ENCODE peak calls at places on chromosome 6, in six cellular contexts. One of them, this sample, is unnamed.

GRCh38 chr6:36642913-36643817 is 35.3 kb upstream of the CDKN1A start:
- DNase-seq in esophagus squamous epithelium: no peak
- DNase-seq in prostate gland: peak; percentile 82
- DNase-seq in IMR-90: peak; percentile 90
- DNase-seq in Peyer's patch: peak; percentile 96
- DNase-seq in heart left ventricle: peak; percentile 91
- DNase-seq in this sample: peak; percentile 93

GRCh38 chr6:35669441-35669776 is 19.3 kb downstream of the FKBP5 start:
- DNase-seq in esophagus squamous epithelium: no peak
- DNase-seq in prostate gland: no peak
- DNase-seq in IMR-90: peak; percentile 64
- DNase-seq in Peyer's patch: no peak
- DNase-seq in heart left ventricle: no peak
- DNase-seq in this sample: no peak

GRCh38 chr6:14038636-14039035 is 78.9 kb upstream of the CD83 start:
- DNase-seq in esophagus squamous epithelium: no peak
- DNase-seq in prostate gland: no peak
- DNase-seq in IMR-90: peak; percentile 67
- DNase-seq in Peyer's patch: no peak
- DNase-seq in heart left ventricle: no peak
- DNase-seq in this sample: no peak

GRCh38 chr6:88538130-88538706 is 372.1 kb upstream of the CNR1 start:
- DNase-seq in esophagus squamous epithelium: no peak
- DNase-seq in prostate gland: no peak
- DNase-seq in IMR-90: no peak
- DNase-seq in Peyer's patch: no peak
- DNase-seq in heart left ventricle: no peak
- DNase-seq in this sample: no peak

GRCh38 chr6:33814663-33814985 is 10.8 kb upstream of the MLN start:
- DNase-seq in esophagus squamous epithelium: no peak
- DNase-seq in prostate gland: no peak
- DNase-seq in IMR-90: no peak
- DNase-seq in Peyer's patch: no peak
- DNase-seq in heart left ventricle: no peak
- DNase-seq in this sample: no peak

GRCh38 chr6:21998539-21998938 is 298.3 kb downstream of the PRL start:
- DNase-seq in esophagus squamous epithelium: no peak
- DNase-seq in prostate gland: no peak
- DNase-seq in IMR-90: no peak
- DNase-seq in Peyer's patch: no peak
- DNase-seq in heart left ventricle: no peak
- DNase-seq in this sample: no peak

GRCh38 chr6:106084106-106084963 is 1.8 kb upstream of the PRDM1 start:
- DNase-seq in esophagus squamous epithelium: no peak
- DNase-seq in prostate gland: no peak
- DNase-seq in IMR-90: peak; percentile 92
- DNase-seq in Peyer's patch: peak; percentile 69
- DNase-seq in heart left ventricle: no peak
- DNase-seq in this sample: no peak

GRCh38 chr6:7216941-7217621 is 95.9 kb downstream of the SSR1 start:
- DNase-seq in esophagus squamous epithelium: no peak
- DNase-seq in prostate gland: no peak
- DNase-seq in IMR-90: no peak
- DNase-seq in Peyer's patch: no peak
- DNase-seq in heart left ventricle: peak; percentile 78
- DNase-seq in this sample: no peak

GRCh38 chr6:82045965-82046756 is 201.4 kb downstream of the IBTK start:
- DNase-seq in esophagus squamous epithelium: no peak
- DNase-seq in prostate gland: no peak
- DNase-seq in IMR-90: peak; percentile 87
- DNase-seq in Peyer's patch: no peak
- DNase-seq in heart left ventricle: no peak
- DNase-seq in this sample: no peak

GRCh38 chr6:40802481-40802880 is 215.3 kb upstream of the LRFN2 start:
- DNase-seq in esophagus squamous epithelium: no peak
- DNase-seq in prostate gland: no peak
- DNase-seq in IMR-90: no peak
- DNase-seq in Peyer's patch: no peak
- DNase-seq in heart left ventricle: no peak
- DNase-seq in this sample: no peak

GRCh38 chr6:43945778-43946100 is 175.7 kb downstream of the VEGFA start:
- DNase-seq in esophagus squamous epithelium: no peak
- DNase-seq in prostate gland: no peak
- DNase-seq in IMR-90: no peak
- DNase-seq in Peyer's patch: peak; percentile 2
- DNase-seq in heart left ventricle: no peak
- DNase-seq in this sample: no peak

GRCh38 chr6:106377061-106377540 is 16.6 kb downstream of the CRYBG1 start:
- DNase-seq in esophagus squamous epithelium: no peak
- DNase-seq in prostate gland: no peak
- DNase-seq in IMR-90: peak; percentile 34
- DNase-seq in Peyer's patch: no peak
- DNase-seq in heart left ventricle: no peak
- DNase-seq in this sample: no peak

GRCh38 chr6:91476000-91476399 is 889.1 kb upstream of the MAP3K7 start:
- DNase-seq in esophagus squamous epithelium: no peak
- DNase-seq in prostate gland: no peak
- DNase-seq in IMR-90: peak; percentile 78
- DNase-seq in Peyer's patch: peak; percentile 47
- DNase-seq in heart left ventricle: no peak
- DNase-seq in this sample: no peak

GRCh38 chr6:21188505-21189223 is 404.9 kb upstream of the SOX4 start:
- DNase-seq in esophagus squamous epithelium: no peak
- DNase-seq in prostate gland: peak; percentile 44
- DNase-seq in IMR-90: no peak
- DNase-seq in Peyer's patch: no peak
- DNase-seq in heart left ventricle: no peak
- DNase-seq in this sample: no peak

GRCh38 chr6:12014027-12014872 is 2.1 kb downstream of the HIVEP1 start:
- DNase-seq in esophagus squamous epithelium: no peak
- DNase-seq in prostate gland: no peak
- DNase-seq in IMR-90: peak; percentile 90
- DNase-seq in Peyer's patch: no peak
- DNase-seq in heart left ventricle: no peak
- DNase-seq in this sample: no peak

GRCh38 chr6:147651249-147652063 is 143.0 kb downstream of the SAMD5 start:
- DNase-seq in esophagus squamous epithelium: no peak
- DNase-seq in prostate gland: no peak
- DNase-seq in IMR-90: peak; percentile 51
- DNase-seq in Peyer's patch: peak; percentile 55
- DNase-seq in heart left ventricle: peak; percentile 35
- DNase-seq in this sample: no peak

GRCh38 chr6:122372647-122373046 is 26.8 kb upstream of the HSF2 start:
- DNase-seq in esophagus squamous epithelium: no peak
- DNase-seq in prostate gland: no peak
- DNase-seq in IMR-90: peak; percentile 6
- DNase-seq in Peyer's patch: no peak
- DNase-seq in heart left ventricle: no peak
- DNase-seq in this sample: no peak

GRCh38 chr6:117317261-117317660 is 51.9 kb downstream of the VGLL2 start:
- DNase-seq in esophagus squamous epithelium: no peak
- DNase-seq in prostate gland: no peak
- DNase-seq in IMR-90: peak; percentile 6
- DNase-seq in Peyer's patch: no peak
- DNase-seq in heart left ventricle: no peak
- DNase-seq in this sample: no peak

GRCh38 chr6:118705799-118706481 is 54.5 kb upstream of the CEP85L start:
- DNase-seq in esophagus squamous epithelium: no peak
- DNase-seq in prostate gland: no peak
- DNase-seq in IMR-90: peak; percentile 36
- DNase-seq in Peyer's patch: peak; percentile 58
- DNase-seq in heart left ventricle: no peak
- DNase-seq in this sample: peak; percentile 29

GRCh38 chr6:10522929-10523573 is 1.9 kb downstream of the GCNT2 start:
- DNase-seq in esophagus squamous epithelium: no peak
- DNase-seq in prostate gland: no peak
- DNase-seq in IMR-90: no peak
- DNase-seq in Peyer's patch: no peak
- DNase-seq in heart left ventricle: no peak
- DNase-seq in this sample: no peak

GRCh38 chr6:40485795-40486194 is 101.4 kb downstream of the LRFN2 start:
- DNase-seq in esophagus squamous epithelium: no peak
- DNase-seq in prostate gland: no peak
- DNase-seq in IMR-90: no peak
- DNase-seq in Peyer's patch: no peak
- DNase-seq in heart left ventricle: no peak
- DNase-seq in this sample: no peak

GRCh38 chr6:154352898-154353585 is 3.6 kb downstream of the IPCEF1 start:
- DNase-seq in esophagus squamous epithelium: no peak
- DNase-seq in prostate gland: no peak
- DNase-seq in IMR-90: no peak
- DNase-seq in Peyer's patch: no peak
- DNase-seq in heart left ventricle: no peak
- DNase-seq in this sample: no peak

GRCh38 chr6:148455225-148455624 is 112.6 kb downstream of the SASH1 start:
- DNase-seq in esophagus squamous epithelium: no peak
- DNase-seq in prostate gland: no peak
- DNase-seq in IMR-90: peak; percentile 90
- DNase-seq in Peyer's patch: no peak
- DNase-seq in heart left ventricle: no peak
- DNase-seq in this sample: no peak

GRCh38 chr6:15672291-15672690 is 9.5 kb upstream of the DTNBP1 start:
- DNase-seq in esophagus squamous epithelium: no peak
- DNase-seq in prostate gland: no peak
- DNase-seq in IMR-90: no peak
- DNase-seq in Peyer's patch: no peak
- DNase-seq in heart left ventricle: no peak
- DNase-seq in this sample: no peak

GRCh38 chr6:73515204-73516101 is 5.4 kb downstream of the EEF1A1 start:
- DNase-seq in esophagus squamous epithelium: no peak
- DNase-seq in prostate gland: peak; percentile 65
- DNase-seq in IMR-90: peak; percentile 88
- DNase-seq in Peyer's patch: peak; percentile 82
- DNase-seq in heart left ventricle: peak; percentile 48
- DNase-seq in this sample: peak; percentile 70

GRCh38 chr6:105430685-105431084 is 27.8 kb upstream of the PREP start:
- DNase-seq in esophagus squamous epithelium: no peak
- DNase-seq in prostate gland: no peak
- DNase-seq in IMR-90: no peak
- DNase-seq in Peyer's patch: no peak
- DNase-seq in heart left ventricle: no peak
- DNase-seq in this sample: no peak

GRCh38 chr6:57177545-57178225 is 5.6 kb downstream of the BAG2 start:
- DNase-seq in esophagus squamous epithelium: no peak
- DNase-seq in prostate gland: no peak
- DNase-seq in IMR-90: peak; percentile 30
- DNase-seq in Peyer's patch: peak; percentile 52
- DNase-seq in heart left ventricle: peak; percentile 58
- DNase-seq in this sample: peak; percentile 73

GRCh38 chr6:138428943-138429616 is 25.1 kb downstream of the HEBP2 start:
- DNase-seq in esophagus squamous epithelium: no peak
- DNase-seq in prostate gland: no peak
- DNase-seq in IMR-90: peak; percentile 77
- DNase-seq in Peyer's patch: no peak
- DNase-seq in heart left ventricle: no peak
- DNase-seq in this sample: no peak

GRCh38 chr6:109373762-109374161 is 8.5 kb downstream of the CD164 start:
- DNase-seq in esophagus squamous epithelium: no peak
- DNase-seq in prostate gland: no peak
- DNase-seq in IMR-90: no peak
- DNase-seq in Peyer's patch: no peak
- DNase-seq in heart left ventricle: no peak
- DNase-seq in this sample: no peak
- TF ChIP-seq POLR2A in esophagus squamous epithelium: no peak
- TF ChIP-seq POLR2A in prostate gland: no peak
- TF ChIP-seq POLR2A in IMR-90: no peak
- TF ChIP-seq POLR2A in Peyer's patch: no peak
- TF ChIP-seq POLR2A in heart left ventricle: no peak
- TF ChIP-seq POLR2A in this sample: no peak

DNA sequence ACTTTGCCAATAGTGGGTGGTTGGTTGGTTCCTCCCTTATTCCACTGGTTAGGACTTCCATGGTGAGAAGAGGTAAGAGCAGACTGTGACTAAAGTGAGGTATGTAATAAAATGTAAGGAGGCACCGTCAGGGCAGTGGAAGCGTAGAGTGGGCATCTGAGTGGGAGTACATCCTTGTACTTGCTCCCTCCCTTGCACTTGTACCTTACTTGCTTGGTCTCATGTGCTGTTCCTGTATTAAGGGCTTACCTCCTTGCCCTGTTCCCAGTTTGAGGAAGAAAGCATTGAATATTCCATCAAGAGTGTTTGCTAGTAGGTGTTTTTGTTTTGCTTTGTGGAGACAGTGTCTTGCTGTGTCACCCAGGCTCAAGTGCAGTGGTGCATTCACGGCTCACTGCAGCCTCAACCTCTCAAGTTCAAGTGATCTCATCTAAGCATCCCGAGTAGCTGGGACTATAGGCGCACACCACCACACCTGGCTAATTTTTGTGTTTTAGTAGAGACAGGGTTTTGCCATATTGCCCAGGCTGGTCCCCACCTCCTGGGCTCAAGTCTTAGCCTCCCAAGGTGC is 25.5 kb downstream of the AMD1 start:
- DNase-seq in esophagus squamous epithelium: no peak
- DNase-seq in prostate gland: no peak
- DNase-seq in IMR-90: no peak
- DNase-seq in Peyer's patch: no peak
- DNase-seq in heart left ventricle: no peak
- DNase-seq in this sample: no peak
- TF ChIP-seq POLR2A in esophagus squamous epithelium: no peak
- TF ChIP-seq POLR2A in prostate gland: no peak
- TF ChIP-seq POLR2A in IMR-90: no peak
- TF ChIP-seq POLR2A in Peyer's patch: no peak
- TF ChIP-seq POLR2A in heart left ventricle: no peak
- TF ChIP-seq POLR2A in this sample: no peak

GRCh38 chr6:170290306-170291128 is at the start of gene DLL1:
- DNase-seq in esophagus squamous epithelium: no peak
- DNase-seq in prostate gland: peak; percentile 48
- DNase-seq in IMR-90: peak; percentile 29
- DNase-seq in Peyer's patch: peak; percentile 75
- DNase-seq in heart left ventricle: peak; percentile 66
- DNase-seq in this sample: no peak
- TF ChIP-seq POLR2A in esophagus squamous epithelium: peak; percentile 75
- TF ChIP-seq POLR2A in prostate gland: peak; percentile 59
- TF ChIP-seq POLR2A in IMR-90: no peak
- TF ChIP-seq POLR2A in Peyer's patch: peak; percentile 54
- TF ChIP-seq POLR2A in heart left ventricle: no peak
- TF ChIP-seq POLR2A in this sample: peak; percentile 16

GRCh38 chr6:170089937-170090335 is 200.9 kb downstream of the DLL1 start:
- DNase-seq in esophagus squamous epithelium: no peak
- DNase-seq in prostate gland: no peak
- DNase-seq in IMR-90: no peak
- DNase-seq in Peyer's patch: peak; percentile 44
- DNase-seq in heart left ventricle: no peak
- DNase-seq in this sample: peak; percentile 8

GRCh38 chr6:170086639-170087420 is 204.0 kb downstream of the DLL1 start:
- DNase-seq in esophagus squamous epithelium: no peak
- DNase-seq in prostate gland: no peak
- DNase-seq in IMR-90: no peak
- DNase-seq in Peyer's patch: peak; percentile 45
- DNase-seq in heart left ventricle: no peak
- DNase-seq in this sample: peak; percentile 7

GRCh38 chr6:170085475-170086401 is 205.1 kb downstream of the DLL1 start:
- DNase-seq in esophagus squamous epithelium: no peak
- DNase-seq in prostate gland: no peak
- DNase-seq in IMR-90: no peak
- DNase-seq in Peyer's patch: peak; percentile 68
- DNase-seq in heart left ventricle: no peak
- DNase-seq in this sample: no peak

GRCh38 chr6:170088349-170088951 is 202.4 kb downstream of the DLL1 start:
- DNase-seq in esophagus squamous epithelium: no peak
- DNase-seq in prostate gland: no peak
- DNase-seq in IMR-90: no peak
- DNase-seq in Peyer's patch: peak; percentile 65
- DNase-seq in heart left ventricle: no peak
- DNase-seq in this sample: peak; percentile 7

GRCh38 chr6:170087946-170088348 is 202.9 kb downstream of the DLL1 start:
- DNase-seq in esophagus squamous epithelium: no peak
- DNase-seq in prostate gland: no peak
- DNase-seq in IMR-90: no peak
- DNase-seq in Peyer's patch: peak; percentile 87
- DNase-seq in heart left ventricle: no peak
- DNase-seq in this sample: peak; percentile 10
- TF ChIP-seq POLR2A in esophagus squamous epithelium: no peak
- TF ChIP-seq POLR2A in prostate gland: no peak
- TF ChIP-seq POLR2A in IMR-90: no peak
- TF ChIP-seq POLR2A in Peyer's patch: no peak
- TF ChIP-seq POLR2A in heart left ventricle: no peak
- TF ChIP-seq POLR2A in this sample: no peak